ENCODE peak calls at places on chromosomes 16 and 17, in nine cellular contexts. One of them, this sample, is unnamed. For H3K4me1 and H3K27me3, the result is how much of the 10 kb centered on the place peaks cover.

GRCh38 chr17:38914741-38915638 is 10.4 kb upstream of the LASP1NB start:
- DNase-seq in esophagus muscularis mucosa: peak
- DNase-seq in A673: no peak
- DNase-seq in GM23248: no peak
- DNase-seq in CD4-positive, alpha-beta memory T cell: no peak
- DNase-seq in heart left ventricle: no peak
- DNase-seq in uterus: no peak
- DNase-seq in CD8-positive, alpha-beta T cell: no peak
- DNase-seq in prostate gland: no peak
- DNase-seq in this sample: no peak

GRCh38 chr16:66881014-66881417 is 701 bp downstream of the PDP2 start:
- DNase-seq in esophagus muscularis mucosa: no peak
- DNase-seq in A673: no peak
- DNase-seq in GM23248: peak
- DNase-seq in CD4-positive, alpha-beta memory T cell: no peak
- DNase-seq in heart left ventricle: no peak
- DNase-seq in uterus: no peak
- DNase-seq in CD8-positive, alpha-beta T cell: no peak
- DNase-seq in prostate gland: no peak
- DNase-seq in this sample: no peak

GRCh38 chr17:49859991-49860953 is 12.4 kb upstream of the TAC4 start:
- DNase-seq in esophagus muscularis mucosa: no peak
- DNase-seq in A673: no peak
- DNase-seq in GM23248: no peak
- DNase-seq in CD4-positive, alpha-beta memory T cell: no peak
- DNase-seq in heart left ventricle: peak
- DNase-seq in uterus: no peak
- DNase-seq in CD8-positive, alpha-beta T cell: no peak
- DNase-seq in prostate gland: no peak
- DNase-seq in this sample: no peak

GRCh38 chr17:62965649-62966425 is at the start of gene TANC2:
- DNase-seq in esophagus muscularis mucosa: peak
- DNase-seq in A673: peak
- DNase-seq in GM23248: peak
- DNase-seq in CD4-positive, alpha-beta memory T cell: peak
- DNase-seq in heart left ventricle: peak
- DNase-seq in uterus: peak
- DNase-seq in CD8-positive, alpha-beta T cell: peak
- DNase-seq in prostate gland: peak
- DNase-seq in this sample: peak

GRCh38 chr17:1011138-1011537 is 14.2 kb downstream of the TIMM22 start:
- DNase-seq in esophagus muscularis mucosa: no peak
- DNase-seq in A673: no peak
- DNase-seq in GM23248: no peak
- DNase-seq in CD4-positive, alpha-beta memory T cell: no peak
- DNase-seq in heart left ventricle: no peak
- DNase-seq in uterus: no peak
- DNase-seq in CD8-positive, alpha-beta T cell: no peak
- DNase-seq in prostate gland: no peak
- DNase-seq in this sample: no peak

GRCh38 chr17:15999974-16000827 is 577 bp downstream of the TTC19 start:
- DNase-seq in esophagus muscularis mucosa: no peak
- DNase-seq in A673: peak
- DNase-seq in GM23248: peak
- DNase-seq in CD4-positive, alpha-beta memory T cell: peak
- DNase-seq in heart left ventricle: peak
- DNase-seq in uterus: peak
- DNase-seq in CD8-positive, alpha-beta T cell: no peak
- DNase-seq in prostate gland: peak
- DNase-seq in this sample: no peak

GRCh38 chr17:66952681-66953638 is 11.5 kb upstream of the CACNG4 start:
- DNase-seq in esophagus muscularis mucosa: no peak
- DNase-seq in A673: no peak
- DNase-seq in GM23248: no peak
- DNase-seq in CD4-positive, alpha-beta memory T cell: no peak
- DNase-seq in heart left ventricle: no peak
- DNase-seq in uterus: no peak
- DNase-seq in CD8-positive, alpha-beta T cell: no peak
- DNase-seq in prostate gland: no peak
- DNase-seq in this sample: no peak

GRCh38 chr16:3879258-3879886 is 1.1 kb downstream of the CREBBP start:
- DNase-seq in esophagus muscularis mucosa: no peak
- DNase-seq in A673: peak
- DNase-seq in GM23248: peak
- DNase-seq in CD4-positive, alpha-beta memory T cell: no peak
- DNase-seq in heart left ventricle: peak
- DNase-seq in uterus: no peak
- DNase-seq in CD8-positive, alpha-beta T cell: no peak
- DNase-seq in prostate gland: peak
- DNase-seq in this sample: no peak

GRCh38 chr16:79664407-79664806 is 63.9 kb upstream of the MAF start:
- DNase-seq in esophagus muscularis mucosa: no peak
- DNase-seq in A673: no peak
- DNase-seq in GM23248: no peak
- DNase-seq in CD4-positive, alpha-beta memory T cell: no peak
- DNase-seq in heart left ventricle: no peak
- DNase-seq in uterus: no peak
- DNase-seq in CD8-positive, alpha-beta T cell: no peak
- DNase-seq in prostate gland: peak
- DNase-seq in this sample: no peak

GRCh38 chr16:50677351-50677750 is 3.8 kb downstream of the SNX20 start:
- DNase-seq in esophagus muscularis mucosa: no peak
- DNase-seq in A673: no peak
- DNase-seq in GM23248: no peak
- DNase-seq in CD4-positive, alpha-beta memory T cell: no peak
- DNase-seq in heart left ventricle: no peak
- DNase-seq in uterus: no peak
- DNase-seq in CD8-positive, alpha-beta T cell: no peak
- DNase-seq in prostate gland: no peak
- DNase-seq in this sample: no peak

GRCh38 chr17:13004336-13004735 is 13.5 kb downstream of the ELAC2 start:
- DNase-seq in esophagus muscularis mucosa: no peak
- DNase-seq in A673: no peak
- DNase-seq in GM23248: peak
- DNase-seq in CD4-positive, alpha-beta memory T cell: no peak
- DNase-seq in heart left ventricle: no peak
- DNase-seq in uterus: no peak
- DNase-seq in CD8-positive, alpha-beta T cell: no peak
- DNase-seq in prostate gland: no peak
- DNase-seq in this sample: no peak

GRCh38 chr17:78875738-78876597 is 27.0 kb downstream of the CEP295NL start:
- DNase-seq in esophagus muscularis mucosa: no peak
- DNase-seq in A673: no peak
- DNase-seq in GM23248: peak
- DNase-seq in CD4-positive, alpha-beta memory T cell: no peak
- DNase-seq in heart left ventricle: peak
- DNase-seq in uterus: no peak
- DNase-seq in CD8-positive, alpha-beta T cell: no peak
- DNase-seq in prostate gland: no peak
- DNase-seq in this sample: no peak

GRCh38 chr16:1019234-1019933 is 37.8 kb downstream of the SOX8 start:
- DNase-seq in esophagus muscularis mucosa: no peak
- DNase-seq in A673: peak
- DNase-seq in GM23248: peak
- DNase-seq in CD4-positive, alpha-beta memory T cell: no peak
- DNase-seq in heart left ventricle: peak
- DNase-seq in uterus: no peak
- DNase-seq in CD8-positive, alpha-beta T cell: no peak
- DNase-seq in prostate gland: no peak
- DNase-seq in this sample: no peak

GRCh38 chr16:75319513-75320401 is 68.3 kb upstream of the BCAR1 start:
- DNase-seq in esophagus muscularis mucosa: no peak
- DNase-seq in A673: no peak
- DNase-seq in GM23248: peak
- DNase-seq in CD4-positive, alpha-beta memory T cell: no peak
- DNase-seq in heart left ventricle: no peak
- DNase-seq in uterus: no peak
- DNase-seq in CD8-positive, alpha-beta T cell: no peak
- DNase-seq in prostate gland: no peak
- DNase-seq in this sample: no peak

GRCh38 chr16:84026601-84027000 is 16.0 kb downstream of the SLC38A8 start:
- DNase-seq in esophagus muscularis mucosa: no peak
- DNase-seq in A673: no peak
- DNase-seq in GM23248: no peak
- DNase-seq in CD4-positive, alpha-beta memory T cell: no peak
- DNase-seq in heart left ventricle: no peak
- DNase-seq in uterus: no peak
- DNase-seq in CD8-positive, alpha-beta T cell: no peak
- DNase-seq in prostate gland: no peak
- DNase-seq in this sample: no peak

GRCh38 chr16:79895917-79896203 is 295.3 kb upstream of the MAF start:
- DNase-seq in esophagus muscularis mucosa: peak
- DNase-seq in A673: no peak
- DNase-seq in GM23248: no peak
- DNase-seq in CD4-positive, alpha-beta memory T cell: no peak
- DNase-seq in heart left ventricle: no peak
- DNase-seq in uterus: no peak
- DNase-seq in CD8-positive, alpha-beta T cell: no peak
- DNase-seq in prostate gland: no peak
- DNase-seq in this sample: no peak

GRCh38 chr17:20995164-20995872 is 47.5 kb downstream of the USP22 start:
- DNase-seq in esophagus muscularis mucosa: no peak
- DNase-seq in A673: no peak
- DNase-seq in GM23248: no peak
- DNase-seq in CD4-positive, alpha-beta memory T cell: no peak
- DNase-seq in heart left ventricle: no peak
- DNase-seq in uterus: no peak
- DNase-seq in CD8-positive, alpha-beta T cell: no peak
- DNase-seq in prostate gland: no peak
- DNase-seq in this sample: no peak

GRCh38 chr17:43648916-43649315 is 12.8 kb downstream of the MEOX1 start:
- DNase-seq in esophagus muscularis mucosa: no peak
- DNase-seq in A673: no peak
- DNase-seq in GM23248: no peak
- DNase-seq in CD4-positive, alpha-beta memory T cell: no peak
- DNase-seq in heart left ventricle: no peak
- DNase-seq in uterus: no peak
- DNase-seq in CD8-positive, alpha-beta T cell: no peak
- DNase-seq in prostate gland: no peak
- DNase-seq in this sample: no peak

GRCh38 chr16:591892-592517 is 2.1 kb downstream of the RAB40C start:
- DNase-seq in esophagus muscularis mucosa: no peak
- DNase-seq in A673: no peak
- DNase-seq in GM23248: no peak
- DNase-seq in CD4-positive, alpha-beta memory T cell: no peak
- DNase-seq in heart left ventricle: peak
- DNase-seq in uterus: no peak
- DNase-seq in CD8-positive, alpha-beta T cell: no peak
- DNase-seq in prostate gland: no peak
- DNase-seq in this sample: no peak

GRCh38 chr17:16374129-16374528 is 6.8 kb upstream of the UBB start:
- DNase-seq in esophagus muscularis mucosa: no peak
- DNase-seq in A673: no peak
- DNase-seq in GM23248: peak
- DNase-seq in CD4-positive, alpha-beta memory T cell: no peak
- DNase-seq in heart left ventricle: no peak
- DNase-seq in uterus: no peak
- DNase-seq in CD8-positive, alpha-beta T cell: no peak
- DNase-seq in prostate gland: no peak
- DNase-seq in this sample: no peak

GRCh38 chr17:60630352-60630751 is 30.4 kb downstream of the PPM1D start:
- DNase-seq in esophagus muscularis mucosa: no peak
- DNase-seq in A673: no peak
- DNase-seq in GM23248: no peak
- DNase-seq in CD4-positive, alpha-beta memory T cell: no peak
- DNase-seq in heart left ventricle: peak
- DNase-seq in uterus: peak
- DNase-seq in CD8-positive, alpha-beta T cell: no peak
- DNase-seq in prostate gland: peak
- DNase-seq in this sample: no peak

GRCh38 chr17:33291248-33292183 is 1.6 kb downstream of the ASIC2 start:
- DNase-seq in esophagus muscularis mucosa: no peak
- DNase-seq in A673: peak
- DNase-seq in GM23248: peak
- DNase-seq in CD4-positive, alpha-beta memory T cell: no peak
- DNase-seq in heart left ventricle: no peak
- DNase-seq in uterus: no peak
- DNase-seq in CD8-positive, alpha-beta T cell: no peak
- DNase-seq in prostate gland: no peak
- DNase-seq in this sample: no peak
- H3K4me3 ChIP-seq in esophagus muscularis mucosa: peak
- H3K4me3 ChIP-seq in A673: peak
- H3K4me3 ChIP-seq in GM23248: peak
- H3K4me3 ChIP-seq in CD4-positive, alpha-beta memory T cell: no peak
- H3K4me3 ChIP-seq in heart left ventricle: peak
- H3K4me3 ChIP-seq in uterus: peak
- H3K4me3 ChIP-seq in CD8-positive, alpha-beta T cell: no peak
- H3K4me3 ChIP-seq in prostate gland: peak
- H3K4me3 ChIP-seq in this sample: peak

DNA sequence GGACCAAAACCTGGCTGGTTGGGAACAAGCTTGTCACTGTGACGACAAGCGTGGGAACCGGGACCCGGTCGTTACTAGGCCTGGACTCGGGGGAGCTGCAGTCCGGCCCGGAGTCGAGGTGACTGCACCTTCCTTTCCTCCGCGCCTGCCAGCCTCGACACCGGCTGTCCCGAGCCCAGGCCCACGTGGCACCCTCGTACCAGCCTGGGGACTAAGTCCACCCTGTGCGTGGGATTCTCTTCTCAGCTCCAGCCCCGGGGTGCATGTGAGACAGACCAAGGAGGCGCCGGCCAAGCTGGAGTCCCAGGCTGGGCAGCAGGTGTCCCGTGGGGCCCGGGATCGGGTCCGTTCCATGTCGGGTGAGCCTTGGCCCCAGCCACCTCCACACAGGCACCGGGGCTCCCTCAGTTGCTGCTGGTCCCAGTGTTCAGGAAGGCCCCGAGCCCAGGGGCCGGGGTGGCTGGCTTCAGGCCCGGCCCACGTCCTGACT is 31.6 kb downstream of the TSC2 start:
- DNase-seq in esophagus muscularis mucosa: no peak
- DNase-seq in A673: no peak
- DNase-seq in GM23248: no peak
- DNase-seq in CD4-positive, alpha-beta memory T cell: peak
- DNase-seq in heart left ventricle: no peak
- DNase-seq in uterus: no peak
- DNase-seq in CD8-positive, alpha-beta T cell: no peak
- DNase-seq in prostate gland: no peak
- DNase-seq in this sample: no peak
- H3K4me1 ChIP-seq in esophagus muscularis mucosa: under half
- H3K4me1 ChIP-seq in A673: under half
- H3K4me1 ChIP-seq in GM23248: under half
- H3K4me1 ChIP-seq in CD4-positive, alpha-beta memory T cell: under half
- H3K4me1 ChIP-seq in heart left ventricle: under half
- H3K4me1 ChIP-seq in uterus: under half
- H3K4me1 ChIP-seq in CD8-positive, alpha-beta T cell: under half
- H3K4me1 ChIP-seq in prostate gland: under half
- H3K4me1 ChIP-seq in this sample: under half

GRCh38 chr17:48732688-48733629 is 4.4 kb upstream of the HOXB13 start:
- DNase-seq in esophagus muscularis mucosa: no peak
- DNase-seq in A673: no peak
- DNase-seq in GM23248: no peak
- DNase-seq in CD4-positive, alpha-beta memory T cell: no peak
- DNase-seq in heart left ventricle: no peak
- DNase-seq in uterus: no peak
- DNase-seq in CD8-positive, alpha-beta T cell: no peak
- DNase-seq in prostate gland: no peak
- DNase-seq in this sample: no peak
- H3K27me3 ChIP-seq in esophagus muscularis mucosa: half or more
- H3K27me3 ChIP-seq in A673: under half
- H3K27me3 ChIP-seq in GM23248: half or more
- H3K27me3 ChIP-seq in CD4-positive, alpha-beta memory T cell: half or more
- H3K27me3 ChIP-seq in heart left ventricle: half or more
- H3K27me3 ChIP-seq in uterus: under half
- H3K27me3 ChIP-seq in CD8-positive, alpha-beta T cell: half or more
- H3K27me3 ChIP-seq in prostate gland: under half
- H3K27me3 ChIP-seq in this sample: under half

GRCh38 chr16:86303787-86304685 is 206.3 kb upstream of the FOXF1 start:
- DNase-seq in esophagus muscularis mucosa: no peak
- DNase-seq in A673: no peak
- DNase-seq in GM23248: no peak
- DNase-seq in CD4-positive, alpha-beta memory T cell: no peak
- DNase-seq in heart left ventricle: no peak
- DNase-seq in uterus: peak
- DNase-seq in CD8-positive, alpha-beta T cell: no peak
- DNase-seq in prostate gland: no peak
- DNase-seq in this sample: no peak
- H3K4me3 ChIP-seq in esophagus muscularis mucosa: peak
- H3K4me3 ChIP-seq in A673: no peak
- H3K4me3 ChIP-seq in GM23248: no peak
- H3K4me3 ChIP-seq in CD4-positive, alpha-beta memory T cell: no peak
- H3K4me3 ChIP-seq in heart left ventricle: peak
- H3K4me3 ChIP-seq in uterus: peak
- H3K4me3 ChIP-seq in CD8-positive, alpha-beta T cell: no peak
- H3K4me3 ChIP-seq in prostate gland: no peak
- H3K4me3 ChIP-seq in this sample: peak

This sample was measured in lung.